ENCODE peak calls at places on chromosome 7, in nine cellular contexts. One of them, this sample, is unnamed.

GRCh38 chr7:39733881-39734571 is 110.7 kb downstream of the RALA start:
- DNase-seq in NB4: peak
- DNase-seq in stomach: no peak
- DNase-seq in Peyer's patch: no peak
- DNase-seq in transverse colon: no peak
- DNase-seq in A549: peak
- DNase-seq in adrenal gland: no peak
- DNase-seq in IMR-90: peak
- DNase-seq in tibial nerve: no peak
- DNase-seq in this sample: no peak

GRCh38 chr7:36871863-36872262 is 147.6 kb upstream of the AOAH start:
- DNase-seq in adrenal gland: no peak
- DNase-seq in IMR-90: peak
- DNase-seq in transverse colon: no peak
- DNase-seq in A549: no peak
- DNase-seq in stomach: no peak
- DNase-seq in tibial nerve: no peak
- DNase-seq in NB4: peak
- DNase-seq in Peyer's patch: no peak
- DNase-seq in this sample: no peak

GRCh38 chr7:18179058-18179457 is 151.4 kb upstream of the PRPS1L1 start:
- DNase-seq in transverse colon: no peak
- DNase-seq in adrenal gland: no peak
- DNase-seq in tibial nerve: no peak
- DNase-seq in A549: peak
- DNase-seq in Peyer's patch: no peak
- DNase-seq in stomach: no peak
- DNase-seq in IMR-90: no peak
- DNase-seq in NB4: peak
- DNase-seq in this sample: no peak

GRCh38 chr7:17564678-17565209 is 266.3 kb downstream of the AHR start:
- DNase-seq in A549: no peak
- DNase-seq in IMR-90: peak
- DNase-seq in Peyer's patch: no peak
- DNase-seq in tibial nerve: no peak
- DNase-seq in adrenal gland: no peak
- DNase-seq in stomach: no peak
- DNase-seq in NB4: peak
- DNase-seq in transverse colon: no peak
- DNase-seq in this sample: no peak

GRCh38 chr7:69205576-69205975 is 392.7 kb upstream of the AUTS2 start:
- DNase-seq in IMR-90: no peak
- DNase-seq in NB4: no peak
- DNase-seq in stomach: no peak
- DNase-seq in A549: no peak
- DNase-seq in Peyer's patch: no peak
- DNase-seq in adrenal gland: no peak
- DNase-seq in transverse colon: no peak
- DNase-seq in tibial nerve: no peak
- DNase-seq in this sample: no peak

GRCh38 chr7:40437936-40438634 is 303.3 kb downstream of the SUGCT start:
- DNase-seq in IMR-90: peak
- DNase-seq in A549: no peak
- DNase-seq in stomach: no peak
- DNase-seq in Peyer's patch: no peak
- DNase-seq in tibial nerve: no peak
- DNase-seq in adrenal gland: no peak
- DNase-seq in transverse colon: no peak
- DNase-seq in NB4: no peak
- DNase-seq in this sample: no peak

GRCh38 chr7:14834888-14835287 is 67.7 kb downstream of the DGKB start:
- DNase-seq in A549: no peak
- DNase-seq in tibial nerve: no peak
- DNase-seq in stomach: no peak
- DNase-seq in Peyer's patch: no peak
- DNase-seq in NB4: no peak
- DNase-seq in adrenal gland: no peak
- DNase-seq in IMR-90: peak
- DNase-seq in transverse colon: no peak
- DNase-seq in this sample: no peak

GRCh38 chr7:157019718-157020451 is 9.4 kb upstream of the MNX1 start:
- DNase-seq in IMR-90: no peak
- DNase-seq in tibial nerve: no peak
- DNase-seq in NB4: no peak
- DNase-seq in transverse colon: no peak
- DNase-seq in A549: no peak
- DNase-seq in Peyer's patch: peak
- DNase-seq in adrenal gland: no peak
- DNase-seq in stomach: no peak
- DNase-seq in this sample: no peak

GRCh38 chr7:48438196-48438595 is 266.9 kb downstream of the ABCA13 start:
- DNase-seq in stomach: no peak
- DNase-seq in NB4: no peak
- DNase-seq in tibial nerve: no peak
- DNase-seq in transverse colon: no peak
- DNase-seq in A549: peak
- DNase-seq in IMR-90: no peak
- DNase-seq in adrenal gland: no peak
- DNase-seq in Peyer's patch: no peak
- DNase-seq in this sample: no peak

GRCh38 chr7:32020760-32021159 is 49.4 kb downstream of the PDE1C start:
- DNase-seq in tibial nerve: no peak
- DNase-seq in NB4: no peak
- DNase-seq in A549: no peak
- DNase-seq in IMR-90: peak
- DNase-seq in adrenal gland: no peak
- DNase-seq in transverse colon: no peak
- DNase-seq in Peyer's patch: no peak
- DNase-seq in stomach: no peak
- DNase-seq in this sample: no peak

GRCh38 chr7:36633377-36633776 is 90.9 kb downstream of the AOAH start:
- DNase-seq in IMR-90: no peak
- DNase-seq in A549: no peak
- DNase-seq in stomach: no peak
- DNase-seq in tibial nerve: no peak
- DNase-seq in transverse colon: no peak
- DNase-seq in Peyer's patch: no peak
- DNase-seq in adrenal gland: no peak
- DNase-seq in NB4: no peak
- DNase-seq in this sample: no peak

GRCh38 chr7:23469961-23470250 is 385 bp downstream of the IGF2BP3 start:
- DNase-seq in tibial nerve: no peak
- DNase-seq in adrenal gland: no peak
- DNase-seq in A549: peak
- DNase-seq in stomach: no peak
- DNase-seq in IMR-90: no peak
- DNase-seq in transverse colon: no peak
- DNase-seq in Peyer's patch: no peak
- DNase-seq in NB4: no peak
- DNase-seq in this sample: no peak

GRCh38 chr7:23472046-23472445 is 1.8 kb upstream of the IGF2BP3 start:
- DNase-seq in transverse colon: no peak
- DNase-seq in NB4: peak
- DNase-seq in A549: no peak
- DNase-seq in tibial nerve: no peak
- DNase-seq in IMR-90: no peak
- DNase-seq in Peyer's patch: no peak
- DNase-seq in stomach: no peak
- DNase-seq in adrenal gland: no peak
- DNase-seq in this sample: no peak

GRCh38 chr7:23472556-23472955 is 2.3 kb upstream of the IGF2BP3 start:
- DNase-seq in NB4: no peak
- DNase-seq in stomach: no peak
- DNase-seq in adrenal gland: no peak
- DNase-seq in Peyer's patch: no peak
- DNase-seq in A549: no peak
- DNase-seq in tibial nerve: no peak
- DNase-seq in transverse colon: no peak
- DNase-seq in IMR-90: no peak
- DNase-seq in this sample: no peak

GRCh38 chr7:23470290-23471089 is at the start of gene IGF2BP3:
- DNase-seq in IMR-90: peak
- DNase-seq in NB4: peak
- DNase-seq in adrenal gland: no peak
- DNase-seq in stomach: no peak
- DNase-seq in A549: peak
- DNase-seq in Peyer's patch: peak
- DNase-seq in transverse colon: peak
- DNase-seq in tibial nerve: no peak
- DNase-seq in this sample: no peak

GRCh38 chr7:23471090-23471859 is 984 bp upstream of the IGF2BP3 start:
- DNase-seq in transverse colon: peak
- DNase-seq in stomach: no peak
- DNase-seq in IMR-90: peak
- DNase-seq in Peyer's patch: peak
- DNase-seq in adrenal gland: no peak
- DNase-seq in tibial nerve: no peak
- DNase-seq in A549: peak
- DNase-seq in NB4: peak
- DNase-seq in this sample: no peak
- TF ChIP-seq POLR2A in transverse colon: no peak
- TF ChIP-seq POLR2A in stomach: no peak
- TF ChIP-seq POLR2A in IMR-90: no peak
- TF ChIP-seq POLR2A in Peyer's patch: no peak
- TF ChIP-seq POLR2A in adrenal gland: no peak
- TF ChIP-seq POLR2A in tibial nerve: no peak
- TF ChIP-seq POLR2A in A549: no peak
- TF ChIP-seq POLR2A in NB4: peak
- TF ChIP-seq POLR2A in this sample: no peak

GRCh38 chr7:83976302-83976701 is 218.3 kb downstream of the SEMA3A start:
- DNase-seq in adrenal gland: no peak
- DNase-seq in Peyer's patch: no peak
- DNase-seq in stomach: no peak
- DNase-seq in transverse colon: no peak
- DNase-seq in tibial nerve: no peak
- DNase-seq in A549: peak
- DNase-seq in NB4: peak
- DNase-seq in IMR-90: peak
- DNase-seq in this sample: no peak
- TF ChIP-seq CTCF in adrenal gland: peak
- TF ChIP-seq CTCF in Peyer's patch: no peak
- TF ChIP-seq CTCF in stomach: peak
- TF ChIP-seq CTCF in transverse colon: peak
- TF ChIP-seq CTCF in tibial nerve: peak
- TF ChIP-seq CTCF in A549: peak
- TF ChIP-seq CTCF in NB4: peak
- TF ChIP-seq CTCF in IMR-90: peak
- TF ChIP-seq CTCF in this sample: peak

GRCh38 chr7:139648941-139649425 is 125.5 kb downstream of the CLEC2L start:
- DNase-seq in Peyer's patch: no peak
- DNase-seq in stomach: peak
- DNase-seq in IMR-90: no peak
- DNase-seq in adrenal gland: no peak
- DNase-seq in A549: no peak
- DNase-seq in NB4: peak
- DNase-seq in tibial nerve: no peak
- DNase-seq in transverse colon: peak
- DNase-seq in this sample: no peak

GRCh38 chr7:139647812-139648616 is 124.5 kb downstream of the CLEC2L start:
- DNase-seq in adrenal gland: no peak
- DNase-seq in transverse colon: no peak
- DNase-seq in Peyer's patch: no peak
- DNase-seq in tibial nerve: no peak
- DNase-seq in A549: no peak
- DNase-seq in NB4: no peak
- DNase-seq in stomach: no peak
- DNase-seq in IMR-90: peak
- DNase-seq in this sample: no peak

GRCh38 chr7:139647085-139647484 is 123.6 kb downstream of the CLEC2L start:
- DNase-seq in IMR-90: no peak
- DNase-seq in NB4: no peak
- DNase-seq in Peyer's patch: no peak
- DNase-seq in stomach: no peak
- DNase-seq in tibial nerve: no peak
- DNase-seq in A549: no peak
- DNase-seq in adrenal gland: no peak
- DNase-seq in transverse colon: no peak
- DNase-seq in this sample: no peak

GRCh38 chr7:139650429-139651100 is 127.1 kb downstream of the CLEC2L start:
- DNase-seq in transverse colon: no peak
- DNase-seq in A549: no peak
- DNase-seq in adrenal gland: no peak
- DNase-seq in tibial nerve: no peak
- DNase-seq in NB4: peak
- DNase-seq in IMR-90: no peak
- DNase-seq in Peyer's patch: no peak
- DNase-seq in stomach: no peak
- DNase-seq in this sample: no peak

GRCh38 chr7:139648617-139648932 is 125.1 kb downstream of the CLEC2L start:
- DNase-seq in Peyer's patch: no peak
- DNase-seq in stomach: no peak
- DNase-seq in tibial nerve: no peak
- DNase-seq in IMR-90: no peak
- DNase-seq in NB4: no peak
- DNase-seq in adrenal gland: no peak
- DNase-seq in transverse colon: no peak
- DNase-seq in A549: no peak
- DNase-seq in this sample: no peak
- H3K4me3 ChIP-seq in Peyer's patch: peak
- H3K4me3 ChIP-seq in stomach: peak
- H3K4me3 ChIP-seq in tibial nerve: no peak
- H3K4me3 ChIP-seq in IMR-90: no peak
- H3K4me3 ChIP-seq in NB4: no peak
- H3K4me3 ChIP-seq in adrenal gland: no peak
- H3K4me3 ChIP-seq in transverse colon: no peak
- H3K4me3 ChIP-seq in A549: no peak
- H3K4me3 ChIP-seq in this sample: no peak

GRCh38 chr7:149872419-149873073 is 1.2 kb upstream of the ATP6V0E2 start:
- DNase-seq in IMR-90: peak
- DNase-seq in adrenal gland: peak
- DNase-seq in Peyer's patch: no peak
- DNase-seq in A549: peak
- DNase-seq in transverse colon: peak
- DNase-seq in NB4: peak
- DNase-seq in tibial nerve: peak
- DNase-seq in stomach: peak
- DNase-seq in this sample: peak
- TF ChIP-seq POLR2A in IMR-90: no peak
- TF ChIP-seq POLR2A in adrenal gland: peak
- TF ChIP-seq POLR2A in Peyer's patch: no peak
- TF ChIP-seq POLR2A in A549: no peak
- TF ChIP-seq POLR2A in transverse colon: peak
- TF ChIP-seq POLR2A in NB4: no peak
- TF ChIP-seq POLR2A in tibial nerve: peak
- TF ChIP-seq POLR2A in stomach: no peak
- TF ChIP-seq POLR2A in this sample: peak

DNA sequence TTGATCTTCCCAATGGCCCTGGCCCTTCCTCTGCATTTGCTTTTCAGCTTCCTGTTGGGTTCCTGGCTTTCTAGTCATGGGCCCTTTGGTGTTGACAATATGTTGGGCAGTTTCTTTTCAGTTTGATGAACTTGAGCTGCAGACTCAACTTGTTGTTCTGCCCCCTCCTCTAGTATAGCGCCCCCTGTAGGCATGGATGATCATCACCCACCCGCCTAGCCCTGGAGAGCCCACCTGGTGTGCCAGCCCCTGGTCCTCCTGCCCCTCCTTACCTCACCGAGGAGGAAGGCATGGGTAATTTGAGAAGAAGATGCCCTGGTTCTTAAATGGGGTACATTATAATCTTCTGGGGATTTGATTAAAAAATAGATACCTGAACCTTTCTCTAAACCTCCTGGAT is 271.2 kb downstream of the SNX10 start:
- DNase-seq in NB4: no peak
- DNase-seq in tibial nerve: no peak
- DNase-seq in adrenal gland: no peak
- DNase-seq in A549: no peak
- DNase-seq in transverse colon: no peak
- DNase-seq in stomach: no peak
- DNase-seq in IMR-90: no peak
- DNase-seq in Peyer's patch: no peak
- DNase-seq in this sample: no peak
- TF ChIP-seq CTCF in NB4: peak
- TF ChIP-seq CTCF in tibial nerve: no peak
- TF ChIP-seq CTCF in adrenal gland: no peak
- TF ChIP-seq CTCF in A549: no peak
- TF ChIP-seq CTCF in transverse colon: no peak
- TF ChIP-seq CTCF in stomach: no peak
- TF ChIP-seq CTCF in IMR-90: no peak
- TF ChIP-seq CTCF in Peyer's patch: no peak
- TF ChIP-seq CTCF in this sample: no peak

This sample was measured in prostate gland.